ENCODE peak calls at places on chromosome 19, in six cellular contexts. I is IMR-90, D is K562, X is GM12878, L is A549, J is HepG2. T is an unnamed sample.

GRCh38 chr19:54459282-54460229 is 4.0 kb downstream of the LENG9 start:
- DNase-seq in J (no peak), D (no peak), X (no peak), I (no peak), L (no peak), T (no peak)

GRCh38 chr19:12757544-12758274 is 6.1 kb downstream of the BEST2 start:
- DNase-seq in D (peak), L (peak), J (peak), X (no peak), I (peak), T (peak)

GRCh38 chr19:16355293-16356043 is 30.8 kb downstream of the KLF2 start:
- DNase-seq in L (no peak), D (peak), I (no peak), J (no peak), X (no peak), T (no peak)

GRCh38 chr19:30001794-30002193 is 59.8 kb downstream of the URI1 start:
- DNase-seq in J (peak), I (peak), L (peak), D (peak), X (no peak), T (peak)

GRCh38 chr19:2604747-2605329 is 97.7 kb downstream of the GNG7 start:
- DNase-seq in D (no peak), X (no peak), I (no peak), L (no peak), J (no peak), T (no peak)

GRCh38 chr19:21698215-21698614 is 69.2 kb downstream of the ZNF100 start:
- DNase-seq in D (no peak), J (peak), I (peak), X (no peak), L (no peak), T (no peak)

GRCh38 chr19:2627855-2628254 is 74.6 kb downstream of the GNG7 start:
- DNase-seq in D (no peak), L (no peak), J (no peak), I (peak), X (no peak), T (no peak)

GRCh38 chr19:19106061-19106551 is 32.2 kb downstream of the TMEM161A start:
- DNase-seq in I (no peak), X (no peak), L (no peak), D (no peak), J (no peak), T (peak)

GRCh38 chr19:55088021-55088451 is 12.4 kb downstream of the EPS8L1 start:
- DNase-seq in D (no peak), I (no peak), X (no peak), L (no peak), J (no peak), T (no peak)

GRCh38 chr19:17933414-17934129 is 757 bp downstream of the CCDC124 start:
- DNase-seq in I (peak), J (peak), X (no peak), L (no peak), D (peak), T (no peak)

GRCh38 chr19:56124578-56124977 is 3.5 kb upstream of the ZNF787 start:
- DNase-seq in L (no peak), X (no peak), J (no peak), I (no peak), D (no peak), T (no peak)

GRCh38 chr19:3479819-3480215 is 508 bp downstream of the SMIM24 start:
- DNase-seq in D (peak), X (no peak), J (no peak), I (no peak), L (peak), T (peak)

GRCh38 chr19:15780595-15781418 is 6.7 kb upstream of the OR10H5 start:
- DNase-seq in X (no peak), L (peak), J (no peak), I (no peak), D (no peak), T (no peak)

GRCh38 chr19:41226874-41227390 is 7.9 kb downstream of the AXL start:
- DNase-seq in X (no peak), J (no peak), I (no peak), L (no peak), D (no peak), T (no peak)

GRCh38 chr19:8307965-8308866 is at the start of gene CD320:
- DNase-seq in L (peak), J (peak), D (peak), I (peak), X (peak), T (peak)

GRCh38 chr19:53877361-53877766 is 4.6 kb upstream of the PRKCG start:
- DNase-seq in D (no peak), X (no peak), J (no peak), I (no peak), L (peak), T (no peak)

GRCh38 chr19:10911579-10912363 is 16.7 kb downstream of the YIPF2 start:
- DNase-seq in I (no peak), D (no peak), L (no peak), X (no peak), J (no peak), T (no peak)

GRCh38 chr19:1001538-1002166 is 1.4 kb downstream of the GRIN3B start:
- DNase-seq in J (no peak), D (peak), I (no peak), X (no peak), L (peak), T (peak)

GRCh38 chr19:45339629-45340028 is 921 bp upstream of the KLC3 start:
- DNase-seq in X (no peak), D (no peak), I (no peak), L (no peak), J (no peak), T (no peak)

DNA sequence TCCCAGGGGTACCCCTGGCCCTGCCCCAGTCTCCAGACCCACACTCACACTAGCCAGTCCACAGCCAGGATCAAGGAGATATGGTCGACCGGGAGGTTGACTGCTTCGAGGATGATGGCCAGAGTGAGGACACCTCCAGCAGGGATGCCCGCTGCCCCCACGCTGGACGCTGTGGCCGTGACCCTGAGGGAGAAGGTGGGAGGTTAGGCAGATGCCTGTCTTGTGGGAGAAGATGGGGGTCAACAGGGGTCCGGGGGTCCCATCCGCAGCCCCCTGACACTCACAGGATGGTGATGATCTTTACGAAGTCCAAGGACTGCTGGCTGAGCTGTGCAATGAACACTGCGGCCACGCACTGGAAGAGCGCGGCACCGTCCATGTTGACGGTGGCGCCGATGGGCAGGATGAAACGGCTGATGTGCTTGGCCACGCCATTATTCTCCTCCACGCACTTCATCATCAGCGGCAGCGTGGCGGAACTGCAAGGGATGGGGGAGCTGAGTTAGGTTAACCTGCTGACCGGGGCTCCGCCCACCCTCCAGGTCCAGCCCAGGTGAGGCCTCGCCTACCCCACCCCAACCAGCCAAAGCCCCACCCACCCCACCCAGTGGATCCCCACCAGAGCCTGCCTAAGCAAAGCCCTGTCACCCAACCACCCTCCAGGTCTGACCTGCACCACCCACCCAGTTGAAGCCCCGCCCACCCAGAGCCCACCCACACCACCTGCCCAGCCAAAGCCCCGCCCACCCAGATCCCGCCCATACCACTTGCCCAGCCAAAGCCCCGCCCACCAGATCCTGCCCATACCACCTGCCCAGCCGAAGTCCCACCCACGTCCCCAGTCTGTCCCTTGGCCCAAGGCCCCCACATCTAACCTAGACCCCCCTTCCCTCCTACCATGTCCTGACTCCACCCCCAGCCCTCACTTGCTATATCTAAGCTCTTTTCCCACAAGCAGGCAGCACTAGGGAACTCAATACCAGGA is 11.2 kb downstream of the SLC1A5 start:
- DNase-seq in X (no peak), I (no peak), L (peak), J (no peak), D (peak), T (peak)
- TF ChIP-seq BHLHE40 in X (no peak), I (no peak), L (no peak), J (no peak), D (no peak), T (no peak)

GRCh38 chr19:6890421-6890913 is 3.1 kb downstream of the ADGRE1 start:
- DNase-seq in L (no peak), D (no peak), I (no peak), J (no peak), X (no peak), T (no peak)
- TF ChIP-seq BHLHE40 in L (no peak), D (no peak), I (no peak), J (no peak), X (no peak), T (no peak)

GRCh38 chr19:39423258-39424086 is 11.0 kb downstream of the PLEKHG2 start:
- DNase-seq in X (no peak), I (no peak), D (no peak), J (no peak), L (no peak), T (no peak)

GRCh38 chr19:39427707-39428106 is 8.0 kb downstream of the RPS16 start:
- DNase-seq in I (no peak), L (no peak), J (no peak), D (no peak), X (no peak), T (no peak)

GRCh38 chr19:39424934-39425333 is 10.8 kb downstream of the RPS16 start:
- DNase-seq in X (no peak), D (no peak), J (no peak), L (no peak), I (no peak), T (no peak)

GRCh38 chr19:39426170-39426569 is 9.6 kb downstream of the RPS16 start:
- DNase-seq in I (no peak), D (no peak), X (no peak), L (no peak), J (no peak), T (no peak)

GRCh38 chr19:39425744-39426143 is 10.0 kb downstream of the RPS16 start:
- DNase-seq in I (no peak), J (no peak), X (no peak), D (no peak), L (no peak), T (no peak)
- TF ChIP-seq BHLHE40 in I (no peak), J (no peak), X (no peak), D (no peak), L (no peak), T (no peak)

GRCh38 chr19:34828156-34828555 is 55.1 kb upstream of the ZNF599 start:
- DNase-seq in J (no peak), X (no peak), I (no peak), L (no peak), D (no peak), T (no peak)

GRCh38 chr19:34834513-34834912 is 61.5 kb upstream of the ZNF599 start:
- DNase-seq in L (no peak), X (no peak), I (no peak), J (no peak), D (no peak), T (no peak)

GRCh38 chr19:34832581-34833112 is 59.6 kb upstream of the ZNF599 start:
- DNase-seq in L (no peak), X (no peak), I (no peak), D (no peak), J (no peak), T (no peak)

GRCh38 chr19:34835952-34836351 is 62.9 kb upstream of the ZNF599 start:
- DNase-seq in X (no peak), J (no peak), D (no peak), L (no peak), I (no peak), T (no peak)

GRCh38 chr19:34831714-34832113 is 58.7 kb upstream of the ZNF599 start:
- DNase-seq in D (no peak), X (no peak), L (no peak), J (no peak), I (no peak), T (no peak)
- TF ChIP-seq BHLHE40 in D (no peak), X (no peak), L (no peak), J (no peak), I (no peak), T (no peak)

GRCh38 chr19:5078666-5079409 is 109.9 kb downstream of the KDM4B start:
- DNase-seq in J (no peak), D (no peak), X (no peak), I (no peak), L (no peak), T (no peak)
- TF ChIP-seq BHLHE40 in J (no peak), D (no peak), X (no peak), I (no peak), L (no peak), T (no peak)

GRCh38 chr19:6424190-6424938 is at the start of gene KHSRP:
- DNase-seq in L (no peak), I (no peak), X (no peak), D (peak), J (no peak), T (no peak)
- TF ChIP-seq BHLHE40 in L (no peak), I (peak), X (peak), D (peak), J (no peak), T (no peak)